ENCODE peak calls at places on chromosome 2, in five cellular contexts. One of them, this sample, is unnamed.

GRCh38 chr2:152242787-152243472 is 67.4 kb upstream of the STAM2 start:
- DNase-seq in ELF-1: peak
- DNase-seq in NCI-H1092: no peak
- DNase-seq in Calu3: no peak
- DNase-seq in T-cell: no peak
- DNase-seq in this sample: no peak

GRCh38 chr2:183729380-183729779 is 605.1 kb downstream of the NUP35 start:
- DNase-seq in Calu3: no peak
- DNase-seq in T-cell: no peak
- DNase-seq in ELF-1: no peak
- DNase-seq in NCI-H1092: no peak
- DNase-seq in this sample: no peak

GRCh38 chr2:43227830-43228280 is 1.4 kb upstream of the ZFP36L2 start:
- DNase-seq in NCI-H1092: no peak
- DNase-seq in ELF-1: no peak
- DNase-seq in Calu3: no peak
- DNase-seq in T-cell: no peak
- DNase-seq in this sample: no peak

GRCh38 chr2:241002275-241003046 is 4.0 kb downstream of the SNED1 start:
- DNase-seq in Calu3: no peak
- DNase-seq in NCI-H1092: no peak
- DNase-seq in ELF-1: peak
- DNase-seq in T-cell: no peak
- DNase-seq in this sample: peak

GRCh38 chr2:55707751-55708150 is 14.1 kb upstream of the PNPT1 start:
- DNase-seq in NCI-H1092: no peak
- DNase-seq in T-cell: no peak
- DNase-seq in ELF-1: no peak
- DNase-seq in Calu3: no peak
- DNase-seq in this sample: no peak

GRCh38 chr2:172299741-172300140 is 127.6 kb upstream of the ITGA6 start:
- DNase-seq in T-cell: no peak
- DNase-seq in Calu3: no peak
- DNase-seq in ELF-1: no peak
- DNase-seq in NCI-H1092: no peak
- DNase-seq in this sample: no peak

GRCh38 chr2:38466409-38466808 is 89.3 kb upstream of the ATL2 start:
- DNase-seq in T-cell: no peak
- DNase-seq in ELF-1: no peak
- DNase-seq in NCI-H1092: no peak
- DNase-seq in Calu3: no peak
- DNase-seq in this sample: no peak

GRCh38 chr2:177419274-177419673 is 26.7 kb downstream of the AGPS start:
- DNase-seq in T-cell: no peak
- DNase-seq in NCI-H1092: no peak
- DNase-seq in Calu3: no peak
- DNase-seq in ELF-1: no peak
- DNase-seq in this sample: no peak

GRCh38 chr2:16252891-16253290 is 312.5 kb downstream of the MYCN start:
- DNase-seq in ELF-1: no peak
- DNase-seq in T-cell: no peak
- DNase-seq in NCI-H1092: no peak
- DNase-seq in Calu3: no peak
- DNase-seq in this sample: no peak

GRCh38 chr2:3805120-3805519 is 101.7 kb downstream of the DCDC2C start:
- DNase-seq in NCI-H1092: no peak
- DNase-seq in T-cell: no peak
- DNase-seq in ELF-1: peak
- DNase-seq in Calu3: peak
- DNase-seq in this sample: no peak

GRCh38 chr2:196528486-196529223 is 110.9 kb upstream of the CCDC150 start:
- DNase-seq in T-cell: no peak
- DNase-seq in NCI-H1092: no peak
- DNase-seq in Calu3: no peak
- DNase-seq in ELF-1: no peak
- DNase-seq in this sample: no peak

This sample was measured in coronary artery.